ENCODE peak calls at places on chromosomes 12 and 14, in five cellular contexts. S is mammary epithelial cell, Q is activated T-cell treated with anti-CD3 and anti-CD28 coated beads for 1 hour, W is endothelial cell, T is mesenchymal stem cell. I is an unnamed sample.

GRCh38 chr14:90970167-90970600 is 90.3 kb downstream of the RPS6KA5 start:
- DNase-seq in S (peak), Q (no peak), W (no peak), T (peak), I (no peak)

GRCh38 chr14:29926701-29927595 is 699 bp downstream of the PRKD1 start:
- DNase-seq in S (peak), Q (no peak), W (peak), T (peak), I (no peak)

GRCh38 chr14:73732006-73732405 is 17.8 kb upstream of the PNMA1 start:
- DNase-seq in S (no peak), Q (no peak), W (no peak), T (no peak), I (no peak)

GRCh38 chr14:90986510-90986909 is 73.9 kb downstream of the RPS6KA5 start:
- DNase-seq in S (peak), Q (no peak), W (no peak), T (no peak), I (no peak)

GRCh38 chr12:125292700-125293099 is 227.5 kb downstream of the AACS start:
- DNase-seq in S (no peak), Q (no peak), W (no peak), T (no peak), I (no peak)

GRCh38 chr12:58504539-58504938 is 415.8 kb downstream of the LRIG3 start:
- DNase-seq in S (peak), Q (no peak), W (no peak), T (peak), I (no peak)

GRCh38 chr12:118418385-118419057 is 42.2 kb downstream of the SUDS3 start:
- DNase-seq in S (peak), Q (no peak), W (no peak), T (no peak), I (no peak)

GRCh38 chr12:62760779-62761178 is 174.2 kb downstream of the PPM1H start:
- DNase-seq in S (no peak), Q (no peak), W (no peak), T (peak), I (no peak)

GRCh38 chr14:34713681-34714319 is 593 bp downstream of the CFL2 start:
- DNase-seq in S (peak), Q (peak), W (no peak), T (peak), I (no peak)

GRCh38 chr12:49232940-49233841 is 31.7 kb upstream of the TUBA1C start:
- DNase-seq in S (no peak), Q (no peak), W (peak), T (peak), I (no peak)

GRCh38 chr12:81329088-81329487 is 251.2 kb downstream of the ACSS3 start:
- DNase-seq in S (peak), Q (no peak), W (peak), T (peak), I (no peak)

I was measured in CD8-positive, alpha-beta T cell.